ENCODE peak calls at places on chromosomes 4 and X, in four cellular contexts. One of them, this sample, is unnamed.

GRCh38 chrX:123665197-123665596 is 67.7 kb downstream of the THOC2 start:
- DNase-seq in cardiac fibroblast: no peak
- DNase-seq in SK-N-MC: no peak
- DNase-seq in right atrium auricular region: no peak
- DNase-seq in this sample: no peak

GRCh38 chr4:139392797-139393196 is 61.1 kb upstream of the RAB33B start:
- DNase-seq in right atrium auricular region: no peak
- DNase-seq in cardiac fibroblast: no peak
- DNase-seq in SK-N-MC: no peak
- DNase-seq in this sample: no peak

GRCh38 chr4:7960790-7961655 is 21.4 kb upstream of the AFAP1 start:
- DNase-seq in SK-N-MC: no peak
- DNase-seq in right atrium auricular region: no peak
- DNase-seq in cardiac fibroblast: peak; percentile 98
- DNase-seq in this sample: peak; percentile 61

GRCh38 chr4:141560056-141560455 is 76.3 kb upstream of the IL15 start:
- DNase-seq in right atrium auricular region: no peak
- DNase-seq in SK-N-MC: no peak
- DNase-seq in cardiac fibroblast: no peak
- DNase-seq in this sample: no peak

GRCh38 chr4:100391913-100392312 is 125.9 kb downstream of the EMCN start:
- DNase-seq in SK-N-MC: no peak
- DNase-seq in right atrium auricular region: no peak
- DNase-seq in cardiac fibroblast: peak; percentile 54
- DNase-seq in this sample: no peak

GRCh38 chrX:41332988-41333743 is 796 bp upstream of the DDX3X start:
- DNase-seq in SK-N-MC: peak; percentile 53
- DNase-seq in cardiac fibroblast: peak; percentile 86
- DNase-seq in right atrium auricular region: peak; percentile 87
- DNase-seq in this sample: peak; percentile 88

GRCh38 chr4:18508801-18509200 is 487.2 kb upstream of the LCORL start:
- DNase-seq in right atrium auricular region: no peak
- DNase-seq in SK-N-MC: no peak
- DNase-seq in cardiac fibroblast: no peak
- DNase-seq in this sample: no peak

GRCh38 chrX:18677140-18677834 is 5.4 kb upstream of the RS1 start:
- DNase-seq in SK-N-MC: no peak
- DNase-seq in right atrium auricular region: no peak
- DNase-seq in cardiac fibroblast: no peak
- DNase-seq in this sample: no peak

GRCh38 chrX:63713510-63713909 is 71.5 kb downstream of the ARHGEF9 start:
- DNase-seq in cardiac fibroblast: peak; percentile 61
- DNase-seq in right atrium auricular region: no peak
- DNase-seq in SK-N-MC: no peak
- DNase-seq in this sample: no peak

GRCh38 chr4:3371581-3372001 is 70.2 kb upstream of the HGFAC start:
- DNase-seq in cardiac fibroblast: peak; percentile 10
- DNase-seq in SK-N-MC: peak; percentile 8
- DNase-seq in right atrium auricular region: peak; percentile 56
- DNase-seq in this sample: no peak

GRCh38 chr4:37601527-37601926 is 84.6 kb downstream of the RELL1 start:
- DNase-seq in SK-N-MC: no peak
- DNase-seq in right atrium auricular region: no peak
- DNase-seq in cardiac fibroblast: peak; percentile 98
- DNase-seq in this sample: no peak

GRCh38 chr4:91681544-91681943 is 622.2 kb upstream of the GRID2 start:
- DNase-seq in right atrium auricular region: no peak
- DNase-seq in cardiac fibroblast: no peak
- DNase-seq in SK-N-MC: no peak
- DNase-seq in this sample: no peak

GRCh38 chr4:65482410-65482809 is 187.9 kb downstream of the EPHA5 start:
- DNase-seq in cardiac fibroblast: peak; percentile 14
- DNase-seq in right atrium auricular region: no peak
- DNase-seq in SK-N-MC: no peak
- DNase-seq in this sample: no peak

GRCh38 chrX:41785685-41786084 is 61.7 kb downstream of the GPR82 start:
- DNase-seq in right atrium auricular region: no peak
- DNase-seq in cardiac fibroblast: peak; percentile 4
- DNase-seq in SK-N-MC: no peak
- DNase-seq in this sample: no peak

GRCh38 chr4:92529510-92529909 is 225.7 kb downstream of the GRID2 start:
- DNase-seq in cardiac fibroblast: no peak
- DNase-seq in right atrium auricular region: no peak
- DNase-seq in SK-N-MC: no peak
- DNase-seq in this sample: no peak

GRCh38 chr4:139606600-139607301 is 50.7 kb upstream of the SETD7 start:
- DNase-seq in cardiac fibroblast: peak; percentile 56
- DNase-seq in SK-N-MC: no peak
- DNase-seq in right atrium auricular region: no peak
- DNase-seq in this sample: peak; percentile 28

GRCh38 chrX:103362504-103362903 is 6.2 kb downstream of the TCEAL9 start:
- DNase-seq in SK-N-MC: no peak
- DNase-seq in cardiac fibroblast: peak; percentile 62
- DNase-seq in right atrium auricular region: no peak
- DNase-seq in this sample: no peak

GRCh38 chr4:30208731-30209435 is 511.3 kb upstream of the PCDH7 start:
- DNase-seq in right atrium auricular region: no peak
- DNase-seq in cardiac fibroblast: no peak
- DNase-seq in SK-N-MC: no peak
- DNase-seq in this sample: no peak

GRCh38 chr4:176534566-176534965 is 214.8 kb downstream of the SPCS3 start:
- DNase-seq in cardiac fibroblast: peak; percentile 41
- DNase-seq in right atrium auricular region: no peak
- DNase-seq in SK-N-MC: no peak
- DNase-seq in this sample: no peak

GRCh38 chr4:113065629-113066028 is 16.2 kb downstream of the ANK2 start:
- DNase-seq in right atrium auricular region: no peak
- DNase-seq in SK-N-MC: no peak
- DNase-seq in cardiac fibroblast: no peak
- DNase-seq in this sample: no peak

GRCh38 chr4:2412534-2412884 is 5.9 kb downstream of the ZFYVE28 start:
- DNase-seq in SK-N-MC: no peak
- DNase-seq in right atrium auricular region: no peak
- DNase-seq in cardiac fibroblast: no peak
- DNase-seq in this sample: peak; percentile 56

GRCh38 chr4:17260395-17260907 is 251.4 kb downstream of the QDPR start:
- DNase-seq in right atrium auricular region: no peak
- DNase-seq in cardiac fibroblast: no peak
- DNase-seq in SK-N-MC: no peak
- DNase-seq in this sample: no peak

GRCh38 chrX:65601530-65602281 is 65.7 kb upstream of the MSN start:
- DNase-seq in cardiac fibroblast: peak; percentile 94
- DNase-seq in SK-N-MC: no peak
- DNase-seq in right atrium auricular region: peak; percentile 94
- DNase-seq in this sample: no peak

GRCh38 chr4:22573198-22573597 is 57.3 kb upstream of the ADGRA3 start:
- DNase-seq in cardiac fibroblast: peak; percentile 70
- DNase-seq in SK-N-MC: no peak
- DNase-seq in right atrium auricular region: peak; percentile 72
- DNase-seq in this sample: no peak

GRCh38 chr4:155569960-155570515 is 96.6 kb upstream of the GUCY1A1 start:
- DNase-seq in SK-N-MC: no peak
- DNase-seq in right atrium auricular region: no peak
- DNase-seq in cardiac fibroblast: peak; percentile 64
- DNase-seq in this sample: no peak

GRCh38 chrX:106707771-106708454 is 18.6 kb upstream of the RNF128 start:
- DNase-seq in SK-N-MC: no peak
- DNase-seq in right atrium auricular region: no peak
- DNase-seq in cardiac fibroblast: peak; percentile 62
- DNase-seq in this sample: no peak

DNA sequence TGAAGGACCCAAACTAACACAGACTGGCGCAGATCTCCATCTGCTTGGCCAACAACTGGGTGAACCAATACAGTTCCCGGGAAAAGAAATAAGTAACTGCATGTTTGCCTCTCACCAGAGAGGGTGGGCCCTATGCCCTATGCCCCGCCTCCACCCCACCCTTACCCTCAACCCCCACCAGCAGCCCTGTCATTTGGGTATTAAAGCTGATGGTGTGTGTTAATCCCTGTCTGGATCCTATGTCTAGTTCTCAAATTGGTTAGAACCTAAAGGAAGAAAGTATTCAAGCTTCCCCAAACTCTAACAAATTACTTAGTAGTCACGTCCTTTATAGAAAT is 19.0 kb downstream of the SMPX start:
- DNase-seq in SK-N-MC: no peak
- DNase-seq in right atrium auricular region: no peak
- DNase-seq in cardiac fibroblast: no peak
- DNase-seq in this sample: no peak
- H3K4me3 ChIP-seq in SK-N-MC: no peak overlapping the region
- H3K4me3 ChIP-seq in right atrium auricular region: no peak overlapping the region
- H3K4me3 ChIP-seq in cardiac fibroblast: no peak overlapping the region
- H3K4me3 ChIP-seq in this sample: no peak overlapping the region

GRCh38 chrX:153995504-153995903 is 22.9 kb downstream of the TMEM187 start:
- DNase-seq in right atrium auricular region: no peak
- DNase-seq in cardiac fibroblast: no peak
- DNase-seq in SK-N-MC: no peak
- DNase-seq in this sample: no peak
- H3K4me3 ChIP-seq in right atrium auricular region: no peak overlapping the region
- H3K4me3 ChIP-seq in cardiac fibroblast: no peak overlapping the region
- H3K4me3 ChIP-seq in SK-N-MC: no peak overlapping the region
- H3K4me3 ChIP-seq in this sample: no peak overlapping the region

GRCh38 chr4:121800638-121800960 is 524 bp upstream of the EXOSC9 start:
- DNase-seq in cardiac fibroblast: no peak
- DNase-seq in SK-N-MC: no peak
- DNase-seq in right atrium auricular region: no peak
- DNase-seq in this sample: no peak

GRCh38 chr4:121799208-121799823 is 1.8 kb upstream of the EXOSC9 start:
- DNase-seq in SK-N-MC: no peak
- DNase-seq in right atrium auricular region: no peak
- DNase-seq in cardiac fibroblast: no peak
- DNase-seq in this sample: no peak

GRCh38 chr4:121801715-121802075 is 572 bp downstream of the EXOSC9 start:
- DNase-seq in cardiac fibroblast: no peak
- DNase-seq in SK-N-MC: no peak
- DNase-seq in right atrium auricular region: no peak
- DNase-seq in this sample: no peak

GRCh38 chr4:121800961-121801714 is at the start of gene EXOSC9:
- DNase-seq in SK-N-MC: peak; percentile 86
- DNase-seq in cardiac fibroblast: peak; percentile 97
- DNase-seq in right atrium auricular region: peak; percentile 92
- DNase-seq in this sample: peak; percentile 91

GRCh38 chr4:121799888-121800501 is 1.1 kb upstream of the EXOSC9 start:
- DNase-seq in right atrium auricular region: no peak
- DNase-seq in cardiac fibroblast: no peak
- DNase-seq in SK-N-MC: no peak
- DNase-seq in this sample: no peak
- H3K4me3 ChIP-seq in right atrium auricular region: no peak overlapping the region
- H3K4me3 ChIP-seq in cardiac fibroblast: no peak overlapping the region
- H3K4me3 ChIP-seq in SK-N-MC: no peak overlapping the region
- H3K4me3 ChIP-seq in this sample: peak overlapping the region; percentile 94

DNA sequence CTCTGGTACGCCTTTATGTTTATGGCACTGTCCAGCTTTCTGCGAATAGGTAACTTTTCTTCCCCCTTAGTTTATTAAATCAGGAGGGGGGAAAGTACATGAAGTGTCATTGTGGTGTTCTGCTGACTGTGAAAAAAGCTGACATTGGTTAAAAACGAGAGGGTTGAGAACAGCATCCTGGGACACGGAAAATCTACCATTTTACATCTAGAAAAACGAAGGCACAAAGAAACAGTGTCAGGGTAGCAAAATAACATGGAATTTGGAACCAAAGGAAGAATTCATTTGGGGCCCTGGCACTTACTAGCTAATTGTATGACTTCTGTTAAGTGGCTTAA is 1.2 kb upstream of the AMOT start:
- DNase-seq in SK-N-MC: no peak
- DNase-seq in cardiac fibroblast: no peak
- DNase-seq in right atrium auricular region: no peak
- DNase-seq in this sample: no peak
- H3K4me3 ChIP-seq in SK-N-MC: peak overlapping the region; percentile 85
- H3K4me3 ChIP-seq in cardiac fibroblast: no peak overlapping the region
- H3K4me3 ChIP-seq in right atrium auricular region: peak overlapping the region; percentile 66
- H3K4me3 ChIP-seq in this sample: peak overlapping the region; percentile 18

DNA sequence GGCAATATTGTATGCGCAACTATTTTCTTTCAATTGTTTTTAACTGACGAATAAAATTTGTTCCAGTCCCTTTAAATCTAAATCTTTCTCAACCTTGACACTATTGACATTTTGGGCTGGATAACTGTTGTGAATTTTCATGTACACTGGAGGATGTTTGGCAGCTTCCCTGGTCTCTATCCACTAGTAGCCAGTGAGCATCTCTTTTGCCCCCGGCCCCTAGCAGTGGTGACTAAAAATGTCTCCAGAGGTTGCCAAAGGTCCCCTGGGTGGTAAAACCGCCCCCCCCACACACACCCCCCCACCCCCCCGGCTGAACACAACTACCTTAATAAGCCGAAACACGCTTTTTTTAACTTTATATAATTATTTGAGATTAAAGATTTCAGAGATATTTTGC is 514 bp downstream of the FANCB start:
- DNase-seq in SK-N-MC: no peak
- DNase-seq in right atrium auricular region: no peak
- DNase-seq in cardiac fibroblast: no peak
- DNase-seq in this sample: no peak
- H3K4me3 ChIP-seq in SK-N-MC: peak overlapping the region; percentile 78
- H3K4me3 ChIP-seq in right atrium auricular region: peak overlapping the region; percentile 67
- H3K4me3 ChIP-seq in cardiac fibroblast: peak overlapping the region; percentile 61
- H3K4me3 ChIP-seq in this sample: peak overlapping the region; percentile 78

GRCh38 chr4:103405415-103405814 is 207.3 kb upstream of the CENPE start:
- DNase-seq in SK-N-MC: no peak
- DNase-seq in cardiac fibroblast: no peak
- DNase-seq in right atrium auricular region: no peak
- DNase-seq in this sample: no peak
- H3K4me3 ChIP-seq in SK-N-MC: no peak overlapping the region
- H3K4me3 ChIP-seq in cardiac fibroblast: no peak overlapping the region
- H3K4me3 ChIP-seq in right atrium auricular region: no peak overlapping the region
- H3K4me3 ChIP-seq in this sample: no peak overlapping the region

GRCh38 chr4:82785248-82786003 is 13.2 kb downstream of the SCD5 start:
- DNase-seq in SK-N-MC: no peak
- DNase-seq in right atrium auricular region: peak; percentile 44
- DNase-seq in cardiac fibroblast: peak; percentile 92
- DNase-seq in this sample: no peak
- H3K4me3 ChIP-seq in SK-N-MC: peak overlapping the region; percentile 69
- H3K4me3 ChIP-seq in right atrium auricular region: no peak overlapping the region
- H3K4me3 ChIP-seq in cardiac fibroblast: peak overlapping the region; percentile 2
- H3K4me3 ChIP-seq in this sample: no peak overlapping the region

This sample was measured in Jurkat, Clone E6-1.